ENCODE peak calls at places on chromosomes 5 and 9, in five cellular contexts. Y is adrenal gland; G is lower lobe of right lung; H is CD8-positive, alpha-beta T cell; M is cardiac muscle cell. F is an unnamed sample. For H3K9me3, the result is how much of the 10 kb centered on the place peaks cover.

GRCh38 chr9:70367305-70367930 is 47.0 kb downstream of the KLF9 start:
- DNase-seq in G (no peak), M (no peak), H (no peak), Y (no peak), F (no peak)

GRCh38 chr5:68161156-68161555 is 54.4 kb upstream of the PIK3R1 start:
- DNase-seq in G (no peak), M (no peak), H (no peak), Y (no peak), F (no peak)

GRCh38 chr5:144102979-144103378 is 67.5 kb downstream of the YIPF5 start:
- DNase-seq in H (no peak), M (no peak), G (no peak), Y (no peak), F (no peak)

GRCh38 chr9:91360551-91361293 is 996 bp downstream of the AUH start:
- DNase-seq in G (no peak), H (no peak), M (no peak), Y (no peak), F (no peak)

GRCh38 chr9:79660615-79661014 is 88.8 kb downstream of the TLE4 start:
- DNase-seq in H (no peak), Y (no peak), G (no peak), M (no peak), F (no peak)

GRCh38 chr5:69467442-69468225 is 25.0 kb upstream of the OCLN start:
- DNase-seq in G (no peak), Y (no peak), M (peak), H (no peak), F (no peak)

GRCh38 chr5:74035521-74035937 is 409.5 kb downstream of the ARHGEF28 start:
- DNase-seq in H (no peak), G (no peak), Y (peak), M (peak), F (no peak)

GRCh38 chr9:99511723-99512122 is 289.6 kb downstream of the SEC61B start:
- DNase-seq in H (no peak), G (no peak), M (no peak), Y (no peak), F (no peak)

GRCh38 chr5:59036274-59036961 is 453.5 kb downstream of the RAB3C start:
- DNase-seq in G (peak), H (peak), Y (no peak), M (peak), F (no peak)

GRCh38 chr9:79471577-79472543 is 99.9 kb upstream of the TLE4 start:
- DNase-seq in H (peak), G (peak), Y (peak), M (peak), F (peak)

GRCh38 chr9:116421006-116421538 is 266.0 kb upstream of the TRIM32 start:
- DNase-seq in Y (no peak), H (no peak), M (peak), G (no peak), F (no peak)

GRCh38 chr9:116144038-116144437 is 9.6 kb upstream of the PAPPA start:
- DNase-seq in Y (no peak), G (no peak), H (no peak), M (no peak), F (no peak)

GRCh38 chr9:89428901-89429890 is 68.7 kb downstream of the SEMA4D start:
- DNase-seq in H (peak), G (no peak), M (no peak), Y (no peak), F (no peak)

GRCh38 chr5:154461531-154461930 is 15.7 kb downstream of the SAP30L start:
- DNase-seq in Y (no peak), G (no peak), M (peak), H (no peak), F (no peak)

GRCh38 chr9:101209670-101210069 is 175.1 kb downstream of the BAAT start:
- DNase-seq in M (no peak), G (no peak), H (no peak), Y (no peak), F (no peak)

GRCh38 chr9:130707225-130707976 is 13.8 kb downstream of the EXOSC2 start:
- DNase-seq in Y (peak), H (peak), G (no peak), M (peak), F (peak)

GRCh38 chr9:132997591-132997990 is 19.1 kb downstream of the GFI1B start:
- DNase-seq in G (no peak), H (no peak), M (peak), Y (no peak), F (no peak)

GRCh38 chr9:37747271-37747753 is 6.3 kb upstream of the TRMT10B start:
- DNase-seq in G (no peak), M (peak), H (peak), Y (peak), F (peak)

GRCh38 chr9:112884086-112884485 is 6.6 kb downstream of the SLC46A2 start:
- DNase-seq in H (no peak), M (peak), Y (no peak), G (no peak), F (no peak)

GRCh38 chr9:131739988-131740648 is at the start of gene RAPGEF1:
- DNase-seq in G (peak), M (peak), Y (peak), H (peak), F (peak)

GRCh38 chr9:137319434-137319975 is 17.4 kb upstream of the NRARP start:
- DNase-seq in G (no peak), Y (no peak), M (no peak), H (no peak), F (no peak)

GRCh38 chr5:16564468-16564867 is 52.3 kb downstream of the RETREG1 start:
- DNase-seq in H (no peak), Y (no peak), G (no peak), M (no peak), F (no peak)

GRCh38 chr5:38529955-38530644 is 26.3 kb downstream of the LIFR start:
- DNase-seq in Y (no peak), M (no peak), G (no peak), H (no peak), F (no peak)

GRCh38 chr5:171128136-171128535 is 180.9 kb upstream of the TLX3 start:
- DNase-seq in H (no peak), M (no peak), Y (no peak), G (no peak), F (no peak)

GRCh38 chr5:96924016-96924443 is 11.8 kb upstream of the LNPEP start:
- DNase-seq in G (no peak), M (no peak), H (peak), Y (no peak), F (no peak)

GRCh38 chr5:75446068-75446467 is 65.4 kb downstream of the CERT1 start:
- DNase-seq in Y (no peak), M (no peak), G (no peak), H (no peak), F (no peak)
- H3K9me3 ChIP-seq in Y (under half), M (under half), G (under half), H (under half), F (under half)

GRCh38 chr9:88077071-88077617 is 61.1 kb downstream of the SPATA31C2 start:
- DNase-seq in Y (no peak), M (no peak), H (no peak), G (no peak), F (no peak)
- H3K9me3 ChIP-seq in Y (under half), M (under half), H (under half), G (under half), F (under half)

GRCh38 chr5:110909950-110910349 is 161.6 kb upstream of the TSLP start:
- DNase-seq in Y (no peak), G (no peak), H (no peak), M (peak), F (no peak)

GRCh38 chr5:110913221-110913620 is 158.3 kb upstream of the TSLP start:
- DNase-seq in M (no peak), H (no peak), G (no peak), Y (no peak), F (no peak)

GRCh38 chr5:110908848-110909247 is 162.7 kb upstream of the TSLP start:
- DNase-seq in G (no peak), Y (no peak), M (no peak), H (no peak), F (no peak)

GRCh38 chr5:110903966-110904365 is 165.2 kb downstream of the SLC25A46 start:
- DNase-seq in G (no peak), H (no peak), Y (no peak), M (no peak), F (no peak)

DNA sequence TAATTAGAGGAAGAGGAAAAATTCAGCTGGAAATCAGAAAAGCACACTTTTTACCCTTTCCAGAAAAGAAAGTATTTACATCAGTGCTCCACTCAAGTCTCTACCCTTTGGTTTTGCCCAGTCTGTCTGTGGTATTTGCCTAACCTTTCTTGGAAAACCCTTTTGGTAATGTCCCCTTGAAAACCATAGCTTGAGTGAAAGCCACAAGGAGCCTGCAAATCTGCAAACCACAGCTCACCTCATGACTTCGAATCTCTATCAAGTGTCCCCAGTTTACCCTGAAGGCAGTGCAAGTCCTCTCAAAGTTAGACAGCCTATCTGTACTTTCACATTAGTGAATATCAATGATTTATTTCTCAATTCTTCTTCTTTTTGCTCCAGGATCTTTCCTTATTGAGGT is 162.1 kb upstream of the TSLP start:
- DNase-seq in M (peak), H (no peak), G (no peak), Y (no peak), F (no peak)
- H3K9me3 ChIP-seq in M (under half), H (under half), G (under half), Y (under half), F (under half)

DNA sequence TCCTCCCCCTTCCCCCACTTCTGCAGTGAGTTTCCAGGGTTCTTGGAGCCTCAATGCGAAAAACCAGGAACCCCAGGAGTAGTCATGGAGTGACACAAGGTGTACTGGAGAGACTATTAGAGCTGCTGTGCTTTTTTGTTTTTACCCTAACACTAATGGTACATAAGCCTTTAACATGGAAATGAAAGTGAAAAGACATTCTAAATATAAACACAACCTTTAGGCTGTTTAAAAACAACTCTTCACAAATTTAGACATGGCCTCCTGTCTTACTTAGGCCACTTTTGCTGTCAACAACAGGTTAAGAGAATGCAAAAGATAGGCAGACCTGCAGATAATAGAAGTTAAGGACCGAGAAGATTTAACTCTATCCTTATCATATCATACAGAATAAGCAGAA is 232.2 kb downstream of the DENND1A start:
- DNase-seq in Y (no peak), H (no peak), M (no peak), G (no peak), F (no peak)
- H3K9me3 ChIP-seq in Y (under half), H (under half), M (under half), G (under half), F (under half)